ENCODE peak calls at places on chromosomes 5 and 9, in five cellular contexts. M is ovary, Y is heart left ventricle, O is HepG2, Z is spleen. E is an unnamed sample.

GRCh38 chr9:89555426-89556375 is 49.1 kb upstream of the GADD45G start:
- DNase-seq in M (no peak), Y (no peak), O (no peak), Z (peak), E (peak)

GRCh38 chr9:86126998-86127972 is 27.9 kb upstream of the GOLM1 start:
- DNase-seq in M (peak), Y (peak), O (peak), Z (no peak), E (peak)

GRCh38 chr5:103523319-103523718 is 39.3 kb downstream of the NUDT12 start:
- DNase-seq in M (no peak), Y (no peak), O (peak), Z (no peak), E (no peak)

GRCh38 chr5:54620583-54620933 is 103.0 kb downstream of the SNX18 start:
- DNase-seq in M (peak), Y (no peak), O (no peak), Z (no peak), E (no peak)

GRCh38 chr5:64838376-64838775 is 69.6 kb downstream of the CWC27 start:
- DNase-seq in M (no peak), Y (no peak), O (no peak), Z (no peak), E (no peak)

GRCh38 chr5:127072861-127073846 is at the start of gene C5orf63:
- DNase-seq in M (peak), Y (peak), O (peak), Z (peak), E (peak)

GRCh38 chr5:168455201-168455600 is 31.1 kb upstream of the RARS1 start:
- DNase-seq in M (no peak), Y (no peak), O (no peak), Z (peak), E (no peak)

GRCh38 chr5:133336969-133337410 is 275.4 kb downstream of the FSTL4 start:
- DNase-seq in M (no peak), Y (no peak), O (no peak), Z (peak), E (no peak)

GRCh38 chr9:109520475-109521132 is 22.5 kb upstream of the PTPN3 start:
- DNase-seq in M (peak), Y (peak), O (peak), Z (no peak), E (peak)

GRCh38 chr5:87094347-87094746 is 173.3 kb upstream of the RASA1 start:
- DNase-seq in M (no peak), Y (no peak), O (no peak), Z (no peak), E (no peak)

DNA sequence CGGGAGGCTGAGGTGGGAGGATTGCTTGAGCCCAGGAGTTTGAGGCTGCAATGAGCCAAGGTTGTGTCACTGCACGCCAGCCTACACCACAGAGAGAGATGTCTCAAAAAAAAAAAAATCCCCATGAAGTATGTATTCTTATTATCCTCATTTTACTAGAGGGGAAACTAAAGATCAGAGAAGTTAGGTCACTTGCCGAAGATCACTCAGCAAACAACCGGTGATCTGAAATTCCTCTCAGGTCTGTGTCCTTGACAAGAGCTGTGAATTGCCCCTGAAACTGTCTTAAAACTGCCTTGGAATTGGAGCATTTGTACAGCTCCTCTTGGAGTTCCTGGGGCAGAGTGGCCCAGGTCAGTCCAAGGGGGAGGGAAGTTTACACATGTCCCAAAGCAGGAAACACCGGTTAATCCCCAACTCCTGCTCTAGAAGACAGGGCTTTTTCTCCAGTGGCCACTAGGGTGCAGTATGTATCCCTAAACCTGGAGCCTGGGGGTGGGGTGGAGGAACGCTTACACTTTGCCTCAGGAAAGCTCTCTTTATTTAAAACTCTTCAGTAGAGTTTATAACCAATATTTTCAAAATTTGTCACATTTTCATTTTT is 27.6 kb downstream of the AQP7 start:
- DNase-seq in M (peak), Y (peak), O (peak), Z (peak), E (peak)
- H3K4me3 ChIP-seq in M (no peak), Y (peak), O (no peak), Z (no peak), E (no peak)

DNA sequence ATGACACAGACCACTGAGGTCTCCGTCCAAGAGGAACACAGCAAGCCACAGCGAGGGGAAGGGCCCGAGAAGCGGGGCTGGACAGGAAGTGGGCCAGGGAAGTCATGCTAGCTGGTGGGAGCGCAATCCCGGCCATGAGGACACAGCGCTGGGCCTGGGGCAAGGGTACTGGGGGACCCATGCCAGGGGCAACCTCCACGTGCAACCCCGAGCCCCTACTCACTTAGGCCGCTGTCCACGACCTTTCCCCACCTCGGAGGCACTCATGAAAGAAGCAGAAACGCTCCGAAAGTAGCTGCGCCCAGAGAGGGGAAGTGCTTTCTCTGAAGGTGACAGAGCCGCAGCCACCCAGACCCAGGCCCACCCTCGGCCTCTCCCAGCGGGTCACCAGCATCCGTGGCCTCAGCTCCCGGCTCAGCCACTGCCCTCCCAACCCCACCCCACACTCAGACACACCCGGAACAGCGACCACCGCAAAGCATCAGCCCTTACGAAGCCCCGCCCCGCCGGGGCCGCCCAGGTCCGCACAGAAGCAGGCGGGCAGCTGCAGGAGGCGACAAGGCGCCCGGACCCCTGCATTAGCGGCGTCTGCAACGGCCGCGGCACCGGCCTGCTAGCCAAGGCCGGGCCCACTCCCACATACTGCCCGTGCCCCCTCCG is 782 bp downstream of the BICD2 start:
- DNase-seq in M (peak), Y (peak), O (no peak), Z (peak), E (peak)
- TF ChIP-seq POLR2A in M (no peak), Y (no peak), O (no peak), Z (no peak), E (no peak)

GRCh38 chr5:53006920-53007890 is 18.1 kb downstream of the ITGA2 start:
- DNase-seq in M (no peak), Y (no peak), O (no peak), Z (no peak), E (no peak)
- H3K4me3 ChIP-seq in M (no peak), Y (no peak), O (no peak), Z (peak), E (no peak)

GRCh38 chr5:143213231-143213850 is 190.1 kb downstream of the NR3C1 start:
- DNase-seq in M (no peak), Y (no peak), O (no peak), Z (no peak), E (no peak)

GRCh38 chr5:143214890-143215289 is 188.6 kb downstream of the NR3C1 start:
- DNase-seq in M (no peak), Y (no peak), O (no peak), Z (no peak), E (no peak)

GRCh38 chr5:143212261-143212660 is 191.2 kb downstream of the NR3C1 start:
- DNase-seq in M (no peak), Y (no peak), O (no peak), Z (no peak), E (no peak)

GRCh38 chr5:143214458-143214857 is 189.0 kb downstream of the NR3C1 start:
- DNase-seq in M (no peak), Y (no peak), O (no peak), Z (no peak), E (no peak)

GRCh38 chr5:143213851-143214363 is 189.6 kb downstream of the NR3C1 start:
- DNase-seq in M (no peak), Y (no peak), O (no peak), Z (no peak), E (no peak)
- TF ChIP-seq POLR2A in M (no peak), Y (no peak), O (no peak), Z (no peak), E (no peak)

GRCh38 chr5:72556351-72557146 is 49.3 kb upstream of the ZNF366 start:
- DNase-seq in M (peak), Y (peak), O (peak), Z (peak), E (peak)
- H3K4me3 ChIP-seq in M (peak), Y (peak), O (peak), Z (peak), E (no peak)

GRCh38 chr5:178207183-178207916 is 3.0 kb downstream of the HNRNPAB start:
- DNase-seq in M (no peak), Y (no peak), O (peak), Z (peak), E (peak)
- TF ChIP-seq POLR2A in M (no peak), Y (no peak), O (no peak), Z (no peak), E (no peak)

GRCh38 chr5:160083501-160083900 is 35.7 kb downstream of the PWWP2A start:
- DNase-seq in M (no peak), Y (no peak), O (no peak), Z (no peak), E (no peak)

GRCh38 chr5:160088805-160089204 is 30.4 kb downstream of the PWWP2A start:
- DNase-seq in M (no peak), Y (no peak), O (no peak), Z (no peak), E (no peak)

GRCh38 chr5:160090059-160090458 is 29.2 kb downstream of the PWWP2A start:
- DNase-seq in M (no peak), Y (no peak), O (no peak), Z (no peak), E (no peak)

GRCh38 chr5:160089549-160089948 is 29.7 kb downstream of the PWWP2A start:
- DNase-seq in M (no peak), Y (no peak), O (no peak), Z (no peak), E (no peak)

DNA sequence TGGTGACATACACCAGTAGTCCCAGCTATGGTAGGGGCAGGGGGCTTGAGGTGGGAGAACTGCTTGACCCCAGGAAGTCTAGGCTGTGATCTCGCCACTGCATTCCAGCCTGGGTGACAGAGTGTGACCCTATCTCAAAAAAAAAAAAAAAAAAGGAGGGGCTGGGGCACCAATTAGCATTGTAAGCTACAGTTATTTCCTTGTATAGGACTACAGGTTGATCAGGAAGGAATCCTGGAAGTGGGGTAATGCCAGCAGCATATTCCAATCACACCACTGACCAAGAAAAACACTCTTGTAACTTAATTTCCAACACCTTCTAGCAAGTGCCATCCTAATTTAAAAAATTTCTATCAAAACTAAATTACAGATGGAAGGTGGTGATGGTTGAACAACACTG is 32.0 kb downstream of the PWWP2A start:
- DNase-seq in M (no peak), Y (no peak), O (no peak), Z (no peak), E (no peak)
- H3K4me3 ChIP-seq in M (no peak), Y (no peak), O (no peak), Z (no peak), E (no peak)

GRCh38 chr5:149282027-149282965 is 10.6 kb downstream of the AFAP1L1 start:
- DNase-seq in M (no peak), Y (no peak), O (no peak), Z (no peak), E (no peak)

GRCh38 chr5:149282966-149283332 is 11.3 kb downstream of the AFAP1L1 start:
- DNase-seq in M (no peak), Y (no peak), O (no peak), Z (no peak), E (no peak)

GRCh38 chr5:149283611-149284480 is 12.2 kb downstream of the AFAP1L1 start:
- DNase-seq in M (no peak), Y (no peak), O (no peak), Z (no peak), E (no peak)

GRCh38 chr5:149285153-149285552 is 13.5 kb downstream of the AFAP1L1 start:
- DNase-seq in M (no peak), Y (no peak), O (no peak), Z (no peak), E (no peak)

DNA sequence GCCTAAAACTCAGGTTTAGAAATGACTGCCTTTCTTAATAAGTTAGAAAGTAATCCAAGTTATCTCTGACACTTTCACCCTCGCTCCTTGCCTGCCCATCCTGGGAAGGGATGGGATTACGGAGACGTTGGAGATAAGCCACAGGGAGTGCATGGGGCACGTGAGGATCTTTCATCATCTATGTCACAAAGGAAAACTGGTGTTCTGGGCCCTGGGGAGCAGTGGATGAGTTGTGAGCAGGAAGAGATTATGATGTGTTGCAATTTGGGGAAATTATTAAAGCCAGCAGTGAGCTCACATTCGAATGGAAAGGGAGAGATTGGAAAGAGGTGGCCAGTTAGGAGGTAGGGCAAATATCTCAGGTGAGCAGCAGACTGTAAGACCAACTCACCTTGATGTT is 12.8 kb downstream of the AFAP1L1 start:
- DNase-seq in M (no peak), Y (no peak), O (no peak), Z (no peak), E (no peak)
- TF ChIP-seq POLR2A in M (no peak), Y (no peak), O (no peak), Z (no peak), E (no peak)

GRCh38 chr5:59813761-59814562 is 79.6 kb downstream of the PDE4D start:
- DNase-seq in M (no peak), Y (no peak), O (peak), Z (no peak), E (no peak)
- H3K4me3 ChIP-seq in M (no peak), Y (no peak), O (no peak), Z (no peak), E (no peak)

E was measured in thyroid gland.